ENCODE peak calls at places on chromosomes 13 and 19, in four cellular contexts. One of them, this sample, is unnamed.

GRCh38 chr13:70708744-70709143 is 600.5 kb upstream of the KLHL1 start:
- DNase-seq in CD8-positive, alpha-beta T cell: no peak
- DNase-seq in colonic mucosa: no peak
- DNase-seq in heart left ventricle: no peak
- DNase-seq in this sample: no peak

GRCh38 chr19:49691243-49692101 is 556 bp downstream of the CPT1C start:
- DNase-seq in CD8-positive, alpha-beta T cell: no peak
- DNase-seq in colonic mucosa: peak; percentile 44
- DNase-seq in heart left ventricle: peak; percentile 79
- DNase-seq in this sample: peak; percentile 90

GRCh38 chr19:10727599-10728250 is 9.8 kb downstream of the DNM2 start:
- DNase-seq in CD8-positive, alpha-beta T cell: no peak
- DNase-seq in colonic mucosa: no peak
- DNase-seq in heart left ventricle: no peak
- DNase-seq in this sample: no peak

GRCh38 chr13:64538711-64539110 is 2691.4 kb downstream of the PCDH9 start:
- DNase-seq in CD8-positive, alpha-beta T cell: no peak
- DNase-seq in colonic mucosa: no peak
- DNase-seq in heart left ventricle: no peak
- DNase-seq in this sample: no peak

GRCh38 chr13:112959206-112959605 is 9.8 kb upstream of the MCF2L start:
- DNase-seq in CD8-positive, alpha-beta T cell: no peak
- DNase-seq in colonic mucosa: no peak
- DNase-seq in heart left ventricle: peak; percentile 64
- DNase-seq in this sample: no peak

GRCh38 chr13:83057119-83057518 is 825.2 kb downstream of the SLITRK1 start:
- DNase-seq in CD8-positive, alpha-beta T cell: no peak
- DNase-seq in colonic mucosa: no peak
- DNase-seq in heart left ventricle: no peak
- DNase-seq in this sample: no peak

GRCh38 chr19:18418034-18418724 is 1.0 kb upstream of the SSBP4 start:
- DNase-seq in CD8-positive, alpha-beta T cell: no peak
- DNase-seq in colonic mucosa: no peak
- DNase-seq in heart left ventricle: peak; percentile 65
- DNase-seq in this sample: no peak

GRCh38 chr19:31348416-31349159 is 648 bp downstream of the TSHZ3 start:
- DNase-seq in CD8-positive, alpha-beta T cell: no peak
- DNase-seq in colonic mucosa: no peak
- DNase-seq in heart left ventricle: peak; percentile 54
- DNase-seq in this sample: peak; percentile 28

GRCh38 chr13:97471721-97472120 is 37.8 kb downstream of the RAP2A start:
- DNase-seq in CD8-positive, alpha-beta T cell: no peak
- DNase-seq in colonic mucosa: no peak
- DNase-seq in heart left ventricle: no peak
- DNase-seq in this sample: no peak

GRCh38 chr19:2970201-2970838 is 7.0 kb upstream of the TLE6 start:
- DNase-seq in CD8-positive, alpha-beta T cell: no peak
- DNase-seq in colonic mucosa: no peak
- DNase-seq in heart left ventricle: no peak
- DNase-seq in this sample: no peak

GRCh38 chr19:39293394-39293793 is 2.8 kb upstream of the IFNL1 start:
- DNase-seq in CD8-positive, alpha-beta T cell: no peak
- DNase-seq in colonic mucosa: no peak
- DNase-seq in heart left ventricle: no peak
- DNase-seq in this sample: no peak

GRCh38 chr19:6453951-6454565 is 5.5 kb downstream of the SLC25A23 start:
- DNase-seq in CD8-positive, alpha-beta T cell: no peak
- DNase-seq in colonic mucosa: no peak
- DNase-seq in heart left ventricle: no peak
- DNase-seq in this sample: no peak

GRCh38 chr19:49712397-49712859 is 21.5 kb downstream of the CPT1C start:
- DNase-seq in CD8-positive, alpha-beta T cell: no peak
- DNase-seq in colonic mucosa: peak; percentile 65
- DNase-seq in heart left ventricle: peak; percentile 59
- DNase-seq in this sample: peak; percentile 55

GRCh38 chr19:44677019-44677809 is 5.9 kb downstream of the CEACAM19 start:
- DNase-seq in CD8-positive, alpha-beta T cell: no peak
- DNase-seq in colonic mucosa: no peak
- DNase-seq in heart left ventricle: no peak
- DNase-seq in this sample: no peak

GRCh38 chr19:18422530-18423191 is 3.5 kb downstream of the SSBP4 start:
- DNase-seq in CD8-positive, alpha-beta T cell: no peak
- DNase-seq in colonic mucosa: no peak
- DNase-seq in heart left ventricle: peak; percentile 24
- DNase-seq in this sample: no peak

GRCh38 chr19:3276341-3276799 is 51.9 kb downstream of the CELF5 start:
- DNase-seq in CD8-positive, alpha-beta T cell: peak; percentile 61
- DNase-seq in colonic mucosa: peak; percentile 78
- DNase-seq in heart left ventricle: no peak
- DNase-seq in this sample: peak; percentile 89

GRCh38 chr13:27476943-27477681 is 26.7 kb upstream of the MTIF3 start:
- DNase-seq in CD8-positive, alpha-beta T cell: no peak
- DNase-seq in colonic mucosa: no peak
- DNase-seq in heart left ventricle: no peak
- DNase-seq in this sample: no peak

GRCh38 chr19:11321206-11322126 is 18.0 kb downstream of the RAB3D start:
- DNase-seq in CD8-positive, alpha-beta T cell: no peak
- DNase-seq in colonic mucosa: no peak
- DNase-seq in heart left ventricle: no peak
- DNase-seq in this sample: peak; percentile 78

GRCh38 chr13:97344250-97345175 is 89.5 kb upstream of the RAP2A start:
- DNase-seq in CD8-positive, alpha-beta T cell: peak; percentile 54
- DNase-seq in colonic mucosa: peak; percentile 70
- DNase-seq in heart left ventricle: peak; percentile 71
- DNase-seq in this sample: peak; percentile 76

GRCh38 chr13:39415403-39415802 is 187.6 kb downstream of the LHFPL6 start:
- DNase-seq in CD8-positive, alpha-beta T cell: no peak
- DNase-seq in colonic mucosa: peak; percentile 20
- DNase-seq in heart left ventricle: peak; percentile 75
- DNase-seq in this sample: peak; percentile 40

GRCh38 chr13:94667190-94667589 is 45.2 kb downstream of the SOX21 start:
- DNase-seq in CD8-positive, alpha-beta T cell: no peak
- DNase-seq in colonic mucosa: no peak
- DNase-seq in heart left ventricle: no peak
- DNase-seq in this sample: no peak

GRCh38 chr13:108281941-108282340 is 12.4 kb downstream of the TNFSF13B start:
- DNase-seq in CD8-positive, alpha-beta T cell: no peak
- DNase-seq in colonic mucosa: no peak
- DNase-seq in heart left ventricle: no peak
- DNase-seq in this sample: no peak

GRCh38 chr19:21474671-21475181 is 30.7 kb upstream of the ZNF429 start:
- DNase-seq in CD8-positive, alpha-beta T cell: peak; percentile 65
- DNase-seq in colonic mucosa: peak; percentile 77
- DNase-seq in heart left ventricle: peak; percentile 86
- DNase-seq in this sample: no peak

GRCh38 chr13:112686987-112687386 is 2.9 kb upstream of the ATP11A start:
- DNase-seq in CD8-positive, alpha-beta T cell: peak; percentile 39
- DNase-seq in colonic mucosa: no peak
- DNase-seq in heart left ventricle: no peak
- DNase-seq in this sample: no peak

GRCh38 chr19:57946316-57946715 is 1.2 kb downstream of the ZNF256 start:
- DNase-seq in CD8-positive, alpha-beta T cell: no peak
- DNase-seq in colonic mucosa: no peak
- DNase-seq in heart left ventricle: no peak
- DNase-seq in this sample: no peak

GRCh38 chr13:51821666-51822065 is 17.7 kb upstream of the DHRS12 start:
- DNase-seq in CD8-positive, alpha-beta T cell: peak; percentile 69
- DNase-seq in colonic mucosa: no peak
- DNase-seq in heart left ventricle: no peak
- DNase-seq in this sample: no peak

GRCh38 chr19:51439021-51439465 is 19.2 kb downstream of the SIGLEC8 start:
- DNase-seq in CD8-positive, alpha-beta T cell: no peak
- DNase-seq in colonic mucosa: no peak
- DNase-seq in heart left ventricle: no peak
- DNase-seq in this sample: peak; percentile 16
- TF ChIP-seq CTCF in CD8-positive, alpha-beta T cell: peak; percentile 40
- TF ChIP-seq CTCF in colonic mucosa: no peak
- TF ChIP-seq CTCF in heart left ventricle: no peak
- TF ChIP-seq CTCF in this sample: peak; percentile 54

DNA sequence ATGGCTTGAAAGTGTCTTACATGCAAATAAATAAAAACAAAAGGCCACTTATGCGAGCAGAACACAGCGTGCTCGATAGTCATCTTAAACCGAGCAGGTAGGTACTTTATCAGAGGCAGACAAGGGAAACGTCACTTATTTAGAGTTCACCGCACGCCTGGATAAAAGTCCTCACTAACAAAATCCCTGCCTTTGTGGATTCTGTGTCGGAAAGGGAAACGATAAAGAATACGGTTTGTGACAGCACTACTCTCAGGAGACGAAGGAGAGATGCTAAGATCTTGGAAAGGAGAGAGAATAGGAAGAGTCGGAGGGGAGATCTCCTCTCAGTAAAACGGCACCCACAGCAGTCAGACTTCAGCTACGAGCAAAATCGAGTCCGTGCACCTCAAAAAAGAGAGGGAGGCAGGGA is 581 bp downstream of the RCBTB1 start:
- DNase-seq in CD8-positive, alpha-beta T cell: no peak
- DNase-seq in colonic mucosa: no peak
- DNase-seq in heart left ventricle: no peak
- DNase-seq in this sample: no peak
- H3K27ac ChIP-seq in CD8-positive, alpha-beta T cell: peak overlapping the region; percentile 71
- H3K27ac ChIP-seq in colonic mucosa: peak overlapping the region; percentile 66
- H3K27ac ChIP-seq in heart left ventricle: peak overlapping the region; percentile 82
- H3K27ac ChIP-seq in this sample: peak overlapping the region; percentile 91

GRCh38 chr13:103803349-103803748 is 737.1 kb upstream of the SLC10A2 start:
- DNase-seq in CD8-positive, alpha-beta T cell: no peak
- DNase-seq in colonic mucosa: no peak
- DNase-seq in heart left ventricle: no peak
- DNase-seq in this sample: peak; percentile 88
- H3K36me3 ChIP-seq in CD8-positive, alpha-beta T cell: no peaks in the 10 kb centered on the region
- H3K36me3 ChIP-seq in colonic mucosa: no peaks in the 10 kb centered on the region
- H3K36me3 ChIP-seq in heart left ventricle: no peaks in the 10 kb centered on the region
- H3K36me3 ChIP-seq in this sample: no peaks in the 10 kb centered on the region

GRCh38 chr13:25214371-25215252 is 42.5 kb upstream of the AMER2 start:
- DNase-seq in CD8-positive, alpha-beta T cell: no peak
- DNase-seq in colonic mucosa: no peak
- DNase-seq in heart left ventricle: peak; percentile 30
- DNase-seq in this sample: no peak
- TF ChIP-seq CTCF in CD8-positive, alpha-beta T cell: no peak
- TF ChIP-seq CTCF in colonic mucosa: no peak
- TF ChIP-seq CTCF in heart left ventricle: no peak
- TF ChIP-seq CTCF in this sample: no peak

GRCh38 chr19:13056052-13056660 is 46.5 kb downstream of the LYL1 start:
- DNase-seq in CD8-positive, alpha-beta T cell: no peak
- DNase-seq in colonic mucosa: no peak
- DNase-seq in heart left ventricle: peak; percentile 71
- DNase-seq in this sample: no peak
- H3K27ac ChIP-seq in CD8-positive, alpha-beta T cell: no peak overlapping the region
- H3K27ac ChIP-seq in colonic mucosa: peak overlapping the region; percentile 82
- H3K27ac ChIP-seq in heart left ventricle: peak overlapping the region; percentile 98
- H3K27ac ChIP-seq in this sample: peak overlapping the region; percentile 77

GRCh38 chr19:54206831-54207177 is 6.1 kb downstream of the RPS9 start:
- DNase-seq in CD8-positive, alpha-beta T cell: no peak
- DNase-seq in colonic mucosa: no peak
- DNase-seq in heart left ventricle: no peak
- DNase-seq in this sample: no peak

GRCh38 chr19:54207908-54208783 is 7.5 kb downstream of the RPS9 start:
- DNase-seq in CD8-positive, alpha-beta T cell: no peak
- DNase-seq in colonic mucosa: peak; percentile 56
- DNase-seq in heart left ventricle: peak; percentile 80
- DNase-seq in this sample: no peak

GRCh38 chr19:54204767-54205468 is 4.3 kb downstream of the RPS9 start:
- DNase-seq in CD8-positive, alpha-beta T cell: no peak
- DNase-seq in colonic mucosa: no peak
- DNase-seq in heart left ventricle: no peak
- DNase-seq in this sample: no peak

GRCh38 chr19:54208784-54209057 is 8.1 kb downstream of the RPS9 start:
- DNase-seq in CD8-positive, alpha-beta T cell: no peak
- DNase-seq in colonic mucosa: no peak
- DNase-seq in heart left ventricle: no peak
- DNase-seq in this sample: no peak

GRCh38 chr19:54206030-54206830 is 5.6 kb downstream of the RPS9 start:
- DNase-seq in CD8-positive, alpha-beta T cell: no peak
- DNase-seq in colonic mucosa: no peak
- DNase-seq in heart left ventricle: no peak
- DNase-seq in this sample: no peak
- H3K36me3 ChIP-seq in CD8-positive, alpha-beta T cell: peaks cover 60% of the 10 kb centered on the region
- H3K36me3 ChIP-seq in colonic mucosa: peaks cover 21% of the 10 kb centered on the region
- H3K36me3 ChIP-seq in heart left ventricle: peaks cover 64% of the 10 kb centered on the region
- H3K36me3 ChIP-seq in this sample: peaks cover 89% of the 10 kb centered on the region

DNA sequence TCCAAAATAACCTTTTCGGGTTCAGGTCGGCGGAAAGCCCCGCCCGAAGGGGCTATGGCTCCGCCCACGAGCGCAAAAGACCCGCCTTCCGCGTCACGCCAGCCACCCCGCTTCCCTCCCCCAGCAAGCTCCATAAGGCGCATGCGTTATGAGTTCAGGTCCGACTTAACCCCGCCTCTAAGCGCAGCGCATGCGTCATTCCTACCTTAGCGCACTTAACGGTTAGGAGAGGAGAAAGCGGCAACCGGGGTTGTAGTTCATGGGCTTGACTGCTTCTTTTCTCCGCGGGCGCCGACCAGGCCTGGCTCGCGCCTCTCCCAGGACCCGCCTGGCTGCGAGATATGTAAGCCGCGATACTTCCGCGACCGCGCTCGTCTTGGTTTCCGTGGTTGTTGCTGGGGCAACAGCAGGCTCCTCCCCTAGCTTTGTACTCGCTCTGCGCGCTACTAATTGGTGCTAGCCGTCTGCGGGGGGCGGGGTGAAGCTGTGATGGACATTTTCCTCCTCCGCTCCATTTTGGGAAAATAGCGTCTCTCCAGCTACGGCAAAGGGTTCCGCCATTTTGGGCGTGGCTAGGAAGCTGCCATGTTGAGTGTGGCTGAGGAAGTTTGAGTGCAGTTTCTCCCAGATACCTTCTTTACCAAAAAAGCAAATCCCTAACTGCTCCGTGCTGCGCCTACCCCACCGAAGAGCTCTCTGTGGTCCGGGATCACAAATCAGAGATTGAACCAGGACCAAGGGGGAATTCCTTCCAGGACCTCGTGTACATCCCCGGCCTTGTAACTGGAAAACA is at the start of gene B9D2:
- DNase-seq in CD8-positive, alpha-beta T cell: peak; percentile 98
- DNase-seq in colonic mucosa: peak; percentile 98
- DNase-seq in heart left ventricle: peak; percentile 98
- DNase-seq in this sample: peak; percentile 98
- TF ChIP-seq CTCF in CD8-positive, alpha-beta T cell: no peak
- TF ChIP-seq CTCF in colonic mucosa: no peak
- TF ChIP-seq CTCF in heart left ventricle: no peak
- TF ChIP-seq CTCF in this sample: no peak

GRCh38 chr13:106525865-106526264 is 9.6 kb downstream of the EFNB2 start:
- DNase-seq in CD8-positive, alpha-beta T cell: no peak
- DNase-seq in colonic mucosa: peak; percentile 41
- DNase-seq in heart left ventricle: no peak
- DNase-seq in this sample: no peak
- H3K27ac ChIP-seq in CD8-positive, alpha-beta T cell: no peak overlapping the region
- H3K27ac ChIP-seq in colonic mucosa: no peak overlapping the region
- H3K27ac ChIP-seq in heart left ventricle: no peak overlapping the region
- H3K27ac ChIP-seq in this sample: no peak overlapping the region

This sample was measured in WERI-Rb-1.